ENCODE peak calls at places on chromosome 6, in seven cellular contexts. I, Z, O, A, W, S and J are unnamed samples.

GRCh38 chr6:114342826-114343781 is at the start of gene HS3ST5:
- DNase-seq in I (peak), Z (peak), O (peak), A (no peak), W (peak), S (peak), J (peak)

GRCh38 chr6:89313006-89313405 is 2.1 kb downstream of the GABRR2 start:
- DNase-seq in I (no peak), Z (peak), O (no peak), A (no peak), W (no peak), S (peak), J (peak)

GRCh38 chr6:117034547-117034946 is 157.5 kb downstream of the RFX6 start:
- DNase-seq in I (no peak), Z (no peak), O (no peak), A (no peak), W (no peak), S (no peak), J (no peak)

GRCh38 chr6:155150967-155151671 is 112.7 kb upstream of the CLDN20 start:
- DNase-seq in I (no peak), Z (no peak), O (no peak), A (no peak), W (no peak), S (no peak), J (no peak)

GRCh38 chr6:141562181-141562800 is 570.4 kb upstream of the GJE1 start:
- DNase-seq in I (peak), Z (no peak), O (no peak), A (no peak), W (peak), S (no peak), J (peak)

GRCh38 chr6:135851442-135852271 is at the start of gene PDE7B:
- DNase-seq in I (peak), Z (peak), O (peak), A (peak), W (peak), S (peak), J (peak)

GRCh38 chr6:49423817-49424216 is 39.2 kb downstream of the MMUT start:
- DNase-seq in I (no peak), Z (peak), O (no peak), A (no peak), W (no peak), S (peak), J (peak)

GRCh38 chr6:35248300-35248699 is 11.2 kb upstream of the ZNF76 start:
- DNase-seq in I (no peak), Z (peak), O (no peak), A (no peak), W (no peak), S (no peak), J (peak)

GRCh38 chr6:118776607-118777549 is 117.1 kb upstream of the ASF1A start:
- DNase-seq in I (peak), Z (peak), O (peak), A (peak), W (no peak), S (peak), J (peak)

GRCh38 chr6:75691012-75691411 is 58.0 kb upstream of the MYO6 start:
- DNase-seq in I (no peak), Z (peak), O (no peak), A (no peak), W (no peak), S (no peak), J (peak)

GRCh38 chr6:132007474-132008190 is 56.5 kb upstream of the CCN2 start:
- DNase-seq in I (no peak), Z (peak), O (no peak), A (no peak), W (no peak), S (no peak), J (peak)

GRCh38 chr6:89615882-89616281 is 22.7 kb downstream of the LYRM2 start:
- DNase-seq in I (no peak), Z (no peak), O (no peak), A (no peak), W (no peak), S (no peak), J (no peak)

GRCh38 chr6:62998022-62998421 is 213.2 kb upstream of the FKBP1C start:
- DNase-seq in I (no peak), Z (no peak), O (no peak), A (no peak), W (no peak), S (no peak), J (no peak)

GRCh38 chr6:14596410-14596809 is 478.8 kb downstream of the CD83 start:
- DNase-seq in I (peak), Z (peak), O (no peak), A (no peak), W (peak), S (peak), J (peak)

GRCh38 chr6:28769626-28770402 is 154.0 kb downstream of the TRIM27 start:
- DNase-seq in I (no peak), Z (peak), O (no peak), A (no peak), W (no peak), S (peak), J (peak)

GRCh38 chr6:108895591-108895990 is 47.4 kb downstream of the ARMC2 start:
- DNase-seq in I (no peak), Z (peak), O (no peak), A (no peak), W (no peak), S (no peak), J (peak)

GRCh38 chr6:27213544-27214125 is 33.9 kb upstream of the PRSS16 start:
- DNase-seq in I (no peak), Z (peak), O (no peak), A (no peak), W (no peak), S (peak), J (peak)